ENCODE peak calls at places on chromosomes 2 and 18, in eight cellular contexts. One of them, this sample, is unnamed.
A peak's percentile ranks its signal among the peaks of the same experiment; 100 is the strongest.

GRCh38 chr2:113088173-113088992 is 20.6 kb downstream of the IL1F10 start:
- DNase-seq in A172: no peak
- DNase-seq in kidney tubule cell: no peak
- DNase-seq in fibroblast of mammary gland: no peak
- DNase-seq in right lobe of liver: peak; percentile 82
- DNase-seq in neuronal stem cell: no peak
- DNase-seq in activated T-helper 1 cell treated with anti-CD3 and anti-CD28 coated beads, Interleukin-12 subunit alpha, Interleukin-12 subunit beta, Interleukin-2, Interleukin-4 antibody, amounts not matched to agents 30 ng/mL and 10 ng/mL and 1 ng/mL, durations not matched to agents 14 hours and 24 hours and 36 hours: no peak
- DNase-seq in stimulated activated CD4-positive, alpha-beta T cell treated with anti-CD3 and anti-CD28 coated beads, Interleukin-1b, Interleukin-23, amount 100 ng/mL, for 24 hours: no peak
- DNase-seq in this sample: no peak

GRCh38 chr18:49499046-49499637 is 12.1 kb upstream of the C18orf32 start:
- DNase-seq in kidney tubule cell: no peak
- DNase-seq in neuronal stem cell: no peak
- DNase-seq in activated T-helper 1 cell treated with anti-CD3 and anti-CD28 coated beads, Interleukin-12 subunit alpha, Interleukin-12 subunit beta, Interleukin-2, Interleukin-4 antibody, amounts not matched to agents 30 ng/mL and 10 ng/mL and 1 ng/mL, durations not matched to agents 14 hours and 24 hours and 36 hours: no peak
- DNase-seq in A172: no peak
- DNase-seq in fibroblast of mammary gland: no peak
- DNase-seq in right lobe of liver: no peak
- DNase-seq in stimulated activated CD4-positive, alpha-beta T cell treated with anti-CD3 and anti-CD28 coated beads, Interleukin-1b, Interleukin-23, amount 100 ng/mL, for 24 hours: no peak
- DNase-seq in this sample: no peak

GRCh38 chr2:179207047-179207446 is 57.6 kb downstream of the SESTD1 start:
- DNase-seq in kidney tubule cell: no peak
- DNase-seq in activated T-helper 1 cell treated with anti-CD3 and anti-CD28 coated beads, Interleukin-12 subunit alpha, Interleukin-12 subunit beta, Interleukin-2, Interleukin-4 antibody, amounts not matched to agents 30 ng/mL and 10 ng/mL and 1 ng/mL, durations not matched to agents 14 hours and 24 hours and 36 hours: no peak
- DNase-seq in fibroblast of mammary gland: no peak
- DNase-seq in right lobe of liver: no peak
- DNase-seq in stimulated activated CD4-positive, alpha-beta T cell treated with anti-CD3 and anti-CD28 coated beads, Interleukin-1b, Interleukin-23, amount 100 ng/mL, for 24 hours: no peak
- DNase-seq in A172: no peak
- DNase-seq in neuronal stem cell: no peak
- DNase-seq in this sample: no peak

GRCh38 chr2:85754313-85755095 is 713 bp downstream of the ATOH8 start:
- DNase-seq in A172: no peak
- DNase-seq in neuronal stem cell: peak; percentile 56
- DNase-seq in fibroblast of mammary gland: no peak
- DNase-seq in right lobe of liver: no peak
- DNase-seq in activated T-helper 1 cell treated with anti-CD3 and anti-CD28 coated beads, Interleukin-12 subunit alpha, Interleukin-12 subunit beta, Interleukin-2, Interleukin-4 antibody, amounts not matched to agents 30 ng/mL and 10 ng/mL and 1 ng/mL, durations not matched to agents 14 hours and 24 hours and 36 hours: peak; percentile 37
- DNase-seq in kidney tubule cell: peak; percentile 45
- DNase-seq in stimulated activated CD4-positive, alpha-beta T cell treated with anti-CD3 and anti-CD28 coated beads, Interleukin-1b, Interleukin-23, amount 100 ng/mL, for 24 hours: peak; percentile 23
- DNase-seq in this sample: no peak

GRCh38 chr2:150144546-150145305 is 342.7 kb downstream of the RND3 start:
- DNase-seq in stimulated activated CD4-positive, alpha-beta T cell treated with anti-CD3 and anti-CD28 coated beads, Interleukin-1b, Interleukin-23, amount 100 ng/mL, for 24 hours: no peak
- DNase-seq in kidney tubule cell: peak; percentile 76
- DNase-seq in A172: peak; percentile 37
- DNase-seq in fibroblast of mammary gland: peak; percentile 63
- DNase-seq in activated T-helper 1 cell treated with anti-CD3 and anti-CD28 coated beads, Interleukin-12 subunit alpha, Interleukin-12 subunit beta, Interleukin-2, Interleukin-4 antibody, amounts not matched to agents 30 ng/mL and 10 ng/mL and 1 ng/mL, durations not matched to agents 14 hours and 24 hours and 36 hours: no peak
- DNase-seq in right lobe of liver: no peak
- DNase-seq in neuronal stem cell: no peak
- DNase-seq in this sample: no peak

GRCh38 chr2:216624251-216624650 is 9.0 kb upstream of the IGFBP2 start:
- DNase-seq in fibroblast of mammary gland: no peak
- DNase-seq in A172: no peak
- DNase-seq in right lobe of liver: no peak
- DNase-seq in kidney tubule cell: peak; percentile 52
- DNase-seq in activated T-helper 1 cell treated with anti-CD3 and anti-CD28 coated beads, Interleukin-12 subunit alpha, Interleukin-12 subunit beta, Interleukin-2, Interleukin-4 antibody, amounts not matched to agents 30 ng/mL and 10 ng/mL and 1 ng/mL, durations not matched to agents 14 hours and 24 hours and 36 hours: no peak
- DNase-seq in neuronal stem cell: no peak
- DNase-seq in stimulated activated CD4-positive, alpha-beta T cell treated with anti-CD3 and anti-CD28 coated beads, Interleukin-1b, Interleukin-23, amount 100 ng/mL, for 24 hours: no peak
- DNase-seq in this sample: no peak

GRCh38 chr18:78719821-78720220 is 259.8 kb upstream of the SALL3 start:
- DNase-seq in fibroblast of mammary gland: no peak
- DNase-seq in stimulated activated CD4-positive, alpha-beta T cell treated with anti-CD3 and anti-CD28 coated beads, Interleukin-1b, Interleukin-23, amount 100 ng/mL, for 24 hours: no peak
- DNase-seq in right lobe of liver: no peak
- DNase-seq in kidney tubule cell: no peak
- DNase-seq in neuronal stem cell: no peak
- DNase-seq in activated T-helper 1 cell treated with anti-CD3 and anti-CD28 coated beads, Interleukin-12 subunit alpha, Interleukin-12 subunit beta, Interleukin-2, Interleukin-4 antibody, amounts not matched to agents 30 ng/mL and 10 ng/mL and 1 ng/mL, durations not matched to agents 14 hours and 24 hours and 36 hours: no peak
- DNase-seq in A172: no peak
- DNase-seq in this sample: no peak

GRCh38 chr2:27264753-27265535 is 2.1 kb upstream of the SLC30A3 start:
- DNase-seq in fibroblast of mammary gland: peak; percentile 26
- DNase-seq in kidney tubule cell: peak; percentile 59
- DNase-seq in neuronal stem cell: peak; percentile 73
- DNase-seq in A172: no peak
- DNase-seq in activated T-helper 1 cell treated with anti-CD3 and anti-CD28 coated beads, Interleukin-12 subunit alpha, Interleukin-12 subunit beta, Interleukin-2, Interleukin-4 antibody, amounts not matched to agents 30 ng/mL and 10 ng/mL and 1 ng/mL, durations not matched to agents 14 hours and 24 hours and 36 hours: peak; percentile 32
- DNase-seq in right lobe of liver: no peak
- DNase-seq in stimulated activated CD4-positive, alpha-beta T cell treated with anti-CD3 and anti-CD28 coated beads, Interleukin-1b, Interleukin-23, amount 100 ng/mL, for 24 hours: peak; percentile 58
- DNase-seq in this sample: peak; percentile 19

GRCh38 chr18:58146099-58146498 is 102.1 kb downstream of the NEDD4L start:
- DNase-seq in A172: no peak
- DNase-seq in fibroblast of mammary gland: no peak
- DNase-seq in kidney tubule cell: no peak
- DNase-seq in right lobe of liver: no peak
- DNase-seq in stimulated activated CD4-positive, alpha-beta T cell treated with anti-CD3 and anti-CD28 coated beads, Interleukin-1b, Interleukin-23, amount 100 ng/mL, for 24 hours: no peak
- DNase-seq in neuronal stem cell: no peak
- DNase-seq in activated T-helper 1 cell treated with anti-CD3 and anti-CD28 coated beads, Interleukin-12 subunit alpha, Interleukin-12 subunit beta, Interleukin-2, Interleukin-4 antibody, amounts not matched to agents 30 ng/mL and 10 ng/mL and 1 ng/mL, durations not matched to agents 14 hours and 24 hours and 36 hours: no peak
- DNase-seq in this sample: no peak

GRCh38 chr2:235358981-235359471 is 134.8 kb upstream of the AGAP1 start:
- DNase-seq in kidney tubule cell: peak; percentile 62
- DNase-seq in right lobe of liver: no peak
- DNase-seq in activated T-helper 1 cell treated with anti-CD3 and anti-CD28 coated beads, Interleukin-12 subunit alpha, Interleukin-12 subunit beta, Interleukin-2, Interleukin-4 antibody, amounts not matched to agents 30 ng/mL and 10 ng/mL and 1 ng/mL, durations not matched to agents 14 hours and 24 hours and 36 hours: no peak
- DNase-seq in neuronal stem cell: no peak
- DNase-seq in A172: peak; percentile 95
- DNase-seq in stimulated activated CD4-positive, alpha-beta T cell treated with anti-CD3 and anti-CD28 coated beads, Interleukin-1b, Interleukin-23, amount 100 ng/mL, for 24 hours: no peak
- DNase-seq in fibroblast of mammary gland: peak; percentile 53
- DNase-seq in this sample: no peak

GRCh38 chr2:39523308-39524044 is 86.4 kb upstream of the MAP4K3 start:
- DNase-seq in activated T-helper 1 cell treated with anti-CD3 and anti-CD28 coated beads, Interleukin-12 subunit alpha, Interleukin-12 subunit beta, Interleukin-2, Interleukin-4 antibody, amounts not matched to agents 30 ng/mL and 10 ng/mL and 1 ng/mL, durations not matched to agents 14 hours and 24 hours and 36 hours: no peak
- DNase-seq in right lobe of liver: no peak
- DNase-seq in fibroblast of mammary gland: peak; percentile 91
- DNase-seq in A172: peak; percentile 90
- DNase-seq in kidney tubule cell: peak; percentile 84
- DNase-seq in neuronal stem cell: no peak
- DNase-seq in stimulated activated CD4-positive, alpha-beta T cell treated with anti-CD3 and anti-CD28 coated beads, Interleukin-1b, Interleukin-23, amount 100 ng/mL, for 24 hours: no peak
- DNase-seq in this sample: no peak

GRCh38 chr2:88698027-88698413 is 6.5 kb downstream of the RPIA start:
- DNase-seq in neuronal stem cell: no peak
- DNase-seq in activated T-helper 1 cell treated with anti-CD3 and anti-CD28 coated beads, Interleukin-12 subunit alpha, Interleukin-12 subunit beta, Interleukin-2, Interleukin-4 antibody, amounts not matched to agents 30 ng/mL and 10 ng/mL and 1 ng/mL, durations not matched to agents 14 hours and 24 hours and 36 hours: no peak
- DNase-seq in kidney tubule cell: no peak
- DNase-seq in A172: no peak
- DNase-seq in fibroblast of mammary gland: no peak
- DNase-seq in stimulated activated CD4-positive, alpha-beta T cell treated with anti-CD3 and anti-CD28 coated beads, Interleukin-1b, Interleukin-23, amount 100 ng/mL, for 24 hours: no peak
- DNase-seq in right lobe of liver: no peak
- DNase-seq in this sample: no peak

GRCh38 chr18:27184115-27185024 is 738 bp downstream of the CHST9 start:
- DNase-seq in stimulated activated CD4-positive, alpha-beta T cell treated with anti-CD3 and anti-CD28 coated beads, Interleukin-1b, Interleukin-23, amount 100 ng/mL, for 24 hours: no peak
- DNase-seq in A172: no peak
- DNase-seq in fibroblast of mammary gland: no peak
- DNase-seq in right lobe of liver: peak; percentile 44
- DNase-seq in neuronal stem cell: no peak
- DNase-seq in kidney tubule cell: peak; percentile 21
- DNase-seq in activated T-helper 1 cell treated with anti-CD3 and anti-CD28 coated beads, Interleukin-12 subunit alpha, Interleukin-12 subunit beta, Interleukin-2, Interleukin-4 antibody, amounts not matched to agents 30 ng/mL and 10 ng/mL and 1 ng/mL, durations not matched to agents 14 hours and 24 hours and 36 hours: no peak
- DNase-seq in this sample: no peak

GRCh38 chr2:165725421-165725820 is 68.6 kb downstream of the GALNT3 start:
- DNase-seq in fibroblast of mammary gland: peak; percentile 84
- DNase-seq in kidney tubule cell: peak; percentile 86
- DNase-seq in right lobe of liver: no peak
- DNase-seq in activated T-helper 1 cell treated with anti-CD3 and anti-CD28 coated beads, Interleukin-12 subunit alpha, Interleukin-12 subunit beta, Interleukin-2, Interleukin-4 antibody, amounts not matched to agents 30 ng/mL and 10 ng/mL and 1 ng/mL, durations not matched to agents 14 hours and 24 hours and 36 hours: no peak
- DNase-seq in neuronal stem cell: no peak
- DNase-seq in A172: peak; percentile 86
- DNase-seq in stimulated activated CD4-positive, alpha-beta T cell treated with anti-CD3 and anti-CD28 coated beads, Interleukin-1b, Interleukin-23, amount 100 ng/mL, for 24 hours: no peak
- DNase-seq in this sample: no peak

GRCh38 chr2:211344289-211344688 is 787.9 kb downstream of the CPS1 start:
- DNase-seq in A172: no peak
- DNase-seq in activated T-helper 1 cell treated with anti-CD3 and anti-CD28 coated beads, Interleukin-12 subunit alpha, Interleukin-12 subunit beta, Interleukin-2, Interleukin-4 antibody, amounts not matched to agents 30 ng/mL and 10 ng/mL and 1 ng/mL, durations not matched to agents 14 hours and 24 hours and 36 hours: no peak
- DNase-seq in right lobe of liver: no peak
- DNase-seq in neuronal stem cell: no peak
- DNase-seq in kidney tubule cell: peak; percentile 44
- DNase-seq in fibroblast of mammary gland: no peak
- DNase-seq in stimulated activated CD4-positive, alpha-beta T cell treated with anti-CD3 and anti-CD28 coated beads, Interleukin-1b, Interleukin-23, amount 100 ng/mL, for 24 hours: no peak
- DNase-seq in this sample: no peak

GRCh38 chr2:211391206-211391605 is 834.8 kb downstream of the CPS1 start:
- DNase-seq in fibroblast of mammary gland: no peak
- DNase-seq in right lobe of liver: no peak
- DNase-seq in neuronal stem cell: peak; percentile 42
- DNase-seq in activated T-helper 1 cell treated with anti-CD3 and anti-CD28 coated beads, Interleukin-12 subunit alpha, Interleukin-12 subunit beta, Interleukin-2, Interleukin-4 antibody, amounts not matched to agents 30 ng/mL and 10 ng/mL and 1 ng/mL, durations not matched to agents 14 hours and 24 hours and 36 hours: no peak
- DNase-seq in A172: no peak
- DNase-seq in stimulated activated CD4-positive, alpha-beta T cell treated with anti-CD3 and anti-CD28 coated beads, Interleukin-1b, Interleukin-23, amount 100 ng/mL, for 24 hours: no peak
- DNase-seq in kidney tubule cell: no peak
- DNase-seq in this sample: no peak

GRCh38 chr2:239514753-239515152 is 113.9 kb upstream of the HDAC4 start:
- DNase-seq in neuronal stem cell: no peak
- DNase-seq in activated T-helper 1 cell treated with anti-CD3 and anti-CD28 coated beads, Interleukin-12 subunit alpha, Interleukin-12 subunit beta, Interleukin-2, Interleukin-4 antibody, amounts not matched to agents 30 ng/mL and 10 ng/mL and 1 ng/mL, durations not matched to agents 14 hours and 24 hours and 36 hours: no peak
- DNase-seq in right lobe of liver: no peak
- DNase-seq in stimulated activated CD4-positive, alpha-beta T cell treated with anti-CD3 and anti-CD28 coated beads, Interleukin-1b, Interleukin-23, amount 100 ng/mL, for 24 hours: no peak
- DNase-seq in A172: no peak
- DNase-seq in kidney tubule cell: no peak
- DNase-seq in fibroblast of mammary gland: no peak
- DNase-seq in this sample: no peak

GRCh38 chr2:222609391-222609790 is 46.5 kb downstream of the FARSB start:
- DNase-seq in activated T-helper 1 cell treated with anti-CD3 and anti-CD28 coated beads, Interleukin-12 subunit alpha, Interleukin-12 subunit beta, Interleukin-2, Interleukin-4 antibody, amounts not matched to agents 30 ng/mL and 10 ng/mL and 1 ng/mL, durations not matched to agents 14 hours and 24 hours and 36 hours: no peak
- DNase-seq in stimulated activated CD4-positive, alpha-beta T cell treated with anti-CD3 and anti-CD28 coated beads, Interleukin-1b, Interleukin-23, amount 100 ng/mL, for 24 hours: no peak
- DNase-seq in right lobe of liver: no peak
- DNase-seq in A172: no peak
- DNase-seq in neuronal stem cell: no peak
- DNase-seq in kidney tubule cell: no peak
- DNase-seq in fibroblast of mammary gland: peak; percentile 41
- DNase-seq in this sample: no peak

GRCh38 chr2:37527362-37527761 is 144.1 kb downstream of the CDC42EP3 start:
- DNase-seq in A172: no peak
- DNase-seq in stimulated activated CD4-positive, alpha-beta T cell treated with anti-CD3 and anti-CD28 coated beads, Interleukin-1b, Interleukin-23, amount 100 ng/mL, for 24 hours: no peak
- DNase-seq in right lobe of liver: no peak
- DNase-seq in kidney tubule cell: no peak
- DNase-seq in neuronal stem cell: no peak
- DNase-seq in fibroblast of mammary gland: no peak
- DNase-seq in activated T-helper 1 cell treated with anti-CD3 and anti-CD28 coated beads, Interleukin-12 subunit alpha, Interleukin-12 subunit beta, Interleukin-2, Interleukin-4 antibody, amounts not matched to agents 30 ng/mL and 10 ng/mL and 1 ng/mL, durations not matched to agents 14 hours and 24 hours and 36 hours: no peak
- DNase-seq in this sample: no peak

GRCh38 chr2:20604957-20605381 is 45.9 kb downstream of the HS1BP3 start:
- DNase-seq in fibroblast of mammary gland: peak; percentile 99
- DNase-seq in activated T-helper 1 cell treated with anti-CD3 and anti-CD28 coated beads, Interleukin-12 subunit alpha, Interleukin-12 subunit beta, Interleukin-2, Interleukin-4 antibody, amounts not matched to agents 30 ng/mL and 10 ng/mL and 1 ng/mL, durations not matched to agents 14 hours and 24 hours and 36 hours: no peak
- DNase-seq in A172: no peak
- DNase-seq in neuronal stem cell: no peak
- DNase-seq in stimulated activated CD4-positive, alpha-beta T cell treated with anti-CD3 and anti-CD28 coated beads, Interleukin-1b, Interleukin-23, amount 100 ng/mL, for 24 hours: no peak
- DNase-seq in right lobe of liver: peak; percentile 17
- DNase-seq in kidney tubule cell: no peak
- DNase-seq in this sample: no peak

GRCh38 chr2:204051476-204051875 is 114.9 kb downstream of the ICOS start:
- DNase-seq in kidney tubule cell: no peak
- DNase-seq in activated T-helper 1 cell treated with anti-CD3 and anti-CD28 coated beads, Interleukin-12 subunit alpha, Interleukin-12 subunit beta, Interleukin-2, Interleukin-4 antibody, amounts not matched to agents 30 ng/mL and 10 ng/mL and 1 ng/mL, durations not matched to agents 14 hours and 24 hours and 36 hours: no peak
- DNase-seq in neuronal stem cell: no peak
- DNase-seq in fibroblast of mammary gland: no peak
- DNase-seq in stimulated activated CD4-positive, alpha-beta T cell treated with anti-CD3 and anti-CD28 coated beads, Interleukin-1b, Interleukin-23, amount 100 ng/mL, for 24 hours: no peak
- DNase-seq in A172: no peak
- DNase-seq in right lobe of liver: no peak
- DNase-seq in this sample: no peak

This sample was measured in amygdala.